ENCODE peak calls at places on chromosomes 13 and 19, in five cellular contexts. P is K562, J is thyroid gland, R is heart left ventricle, N is A549. D is an unnamed sample.

GRCh38 chr13:44365899-44366298 is 7.7 kb upstream of the SERP2 start:
- DNase-seq in P (no peak), N (no peak), J (no peak), R (no peak), D (no peak)

GRCh38 chr19:14954071-14954655 is 12.9 kb downstream of the OR7C2 start:
- DNase-seq in J (no peak), N (no peak), R (no peak), P (peak; percentile 54), D (no peak)

GRCh38 chr13:46595918-46596315 is 42.9 kb downstream of the LRCH1 start:
- DNase-seq in J (no peak), N (no peak), P (no peak), R (no peak), D (no peak)

GRCh38 chr19:49282184-49282583 is 42.8 kb downstream of the SLC6A16 start:
- DNase-seq in R (no peak), J (no peak), P (no peak), N (no peak), D (no peak)

GRCh38 chr13:39040206-39040605 is 1.9 kb downstream of the NHLRC3 start:
- DNase-seq in P (no peak), N (no peak), R (no peak), J (no peak), D (no peak)

GRCh38 chr13:114134944-114135610 is 2.7 kb upstream of the RASA3 start:
- DNase-seq in J (peak; percentile 61), P (no peak), R (no peak), N (no peak), D (no peak)

GRCh38 chr13:61880576-61881283 is 465.1 kb upstream of the PCDH20 start:
- DNase-seq in P (peak; percentile 9), R (no peak), N (peak; percentile 34), J (peak; percentile 41), D (no peak)

GRCh38 chr13:29679357-29680050 is 84.0 kb upstream of the SLC7A1 start:
- DNase-seq in P (no peak), R (peak; percentile 58), J (no peak), N (no peak), D (no peak)

GRCh38 chr19:44796701-44797115 is 12.2 kb upstream of the BCAM start:
- DNase-seq in R (peak; percentile 70), N (peak; percentile 63), J (no peak), P (no peak), D (peak; percentile 30)

GRCh38 chr19:18364826-18365528 is 21.0 kb upstream of the GDF15 start:
- DNase-seq in N (peak; percentile 98), P (peak; percentile 95), R (peak; percentile 79), J (peak; percentile 89), D (peak; percentile 72)

GRCh38 chr19:12913011-12913561 is 6.0 kb downstream of the SYCE2 start:
- DNase-seq in J (peak; percentile 89), R (peak; percentile 85), P (peak; percentile 24), N (no peak), D (no peak)

GRCh38 chr13:51811920-51812328 is 8.0 kb upstream of the DHRS12 start:
- DNase-seq in R (no peak), J (peak; percentile 27), P (peak; percentile 21), N (no peak), D (no peak)
- H3K9me3 ChIP-seq in R (no peaks in the 10 kb centered on the region), J (no peaks in the 10 kb centered on the region), P (no peaks in the 10 kb centered on the region), N (no peaks in the 10 kb centered on the region), D (no peaks in the 10 kb centered on the region)

GRCh38 chr19:11067356-11068113 is 21.7 kb upstream of the LDLR start:
- DNase-seq in J (no peak), R (no peak), P (no peak), N (no peak), D (no peak)
- TF ChIP-seq POLR2A in J (no peak), R (no peak), P (no peak), N (no peak), D (no peak)

DNA sequence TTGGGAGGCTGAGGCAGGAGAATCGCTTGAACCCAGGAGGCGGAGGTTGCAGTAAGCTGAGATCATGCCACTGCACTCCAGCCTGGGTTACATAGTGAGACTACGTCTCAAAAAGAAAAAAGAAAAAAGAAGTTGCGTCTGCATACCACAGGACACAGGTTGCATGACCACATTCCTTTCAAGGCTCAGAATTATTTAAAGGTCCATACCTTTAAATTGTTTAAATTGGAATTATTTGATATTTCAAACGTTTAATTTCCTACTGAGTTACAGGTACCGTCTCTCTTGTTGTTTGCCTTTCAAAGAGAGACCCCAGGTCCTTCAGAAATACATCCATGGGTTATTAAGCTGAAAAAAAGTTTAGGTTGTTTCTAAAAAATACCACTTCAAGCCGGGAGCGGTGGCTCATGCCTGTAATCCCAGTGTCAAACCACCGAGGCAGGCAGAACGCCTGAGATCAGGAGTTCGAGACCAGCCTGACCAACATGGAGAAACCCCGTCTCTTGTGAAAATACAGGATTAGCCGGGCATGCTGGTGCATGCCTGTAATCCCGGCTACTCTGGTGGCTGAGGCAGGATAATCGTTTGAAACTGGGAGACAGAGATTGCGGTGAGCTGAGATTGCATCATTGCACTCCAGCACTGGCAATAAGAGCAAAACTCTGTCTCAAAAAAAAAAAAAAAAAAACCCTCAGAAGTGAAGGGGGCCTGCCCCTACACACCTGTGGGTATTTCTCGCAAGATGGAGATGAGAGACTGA is 18.6 kb downstream of the ZNF816 start:
- DNase-seq in J (no peak), R (no peak), N (no peak), P (no peak), D (no peak)
- H3K4me3 ChIP-seq in J (no peak overlapping the region), R (no peak overlapping the region), N (no peak overlapping the region), P (no peak overlapping the region), D (no peak overlapping the region)

DNA sequence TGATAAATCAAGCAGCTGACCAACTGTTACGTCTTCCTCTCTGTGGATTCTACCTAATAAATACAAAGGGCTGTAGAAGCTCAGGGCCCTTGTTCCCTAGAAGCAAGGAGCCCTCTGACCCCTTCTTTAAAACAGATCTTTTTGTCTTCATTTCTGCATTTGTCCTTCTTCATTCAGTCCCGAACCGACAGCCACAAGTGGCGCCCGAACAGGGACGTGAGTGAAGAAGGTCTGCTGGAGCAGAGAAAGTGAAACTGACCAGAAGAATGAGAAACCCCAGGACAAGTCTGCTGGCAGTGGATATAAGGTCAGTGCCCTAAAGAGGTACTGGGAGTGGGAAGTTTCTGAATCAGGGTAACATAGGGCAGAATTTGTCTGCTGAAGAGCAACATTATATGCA is 13.1 kb downstream of the ZNF773 start:
- DNase-seq in P (no peak), R (no peak), J (no peak), N (peak; percentile 60), D (no peak)
- H3K9me3 ChIP-seq in P (no peaks in the 10 kb centered on the region), R (no peaks in the 10 kb centered on the region), J (no peaks in the 10 kb centered on the region), N (peaks cover 87% of the 10 kb centered on the region), D (peaks cover 24% of the 10 kb centered on the region)

DNA sequence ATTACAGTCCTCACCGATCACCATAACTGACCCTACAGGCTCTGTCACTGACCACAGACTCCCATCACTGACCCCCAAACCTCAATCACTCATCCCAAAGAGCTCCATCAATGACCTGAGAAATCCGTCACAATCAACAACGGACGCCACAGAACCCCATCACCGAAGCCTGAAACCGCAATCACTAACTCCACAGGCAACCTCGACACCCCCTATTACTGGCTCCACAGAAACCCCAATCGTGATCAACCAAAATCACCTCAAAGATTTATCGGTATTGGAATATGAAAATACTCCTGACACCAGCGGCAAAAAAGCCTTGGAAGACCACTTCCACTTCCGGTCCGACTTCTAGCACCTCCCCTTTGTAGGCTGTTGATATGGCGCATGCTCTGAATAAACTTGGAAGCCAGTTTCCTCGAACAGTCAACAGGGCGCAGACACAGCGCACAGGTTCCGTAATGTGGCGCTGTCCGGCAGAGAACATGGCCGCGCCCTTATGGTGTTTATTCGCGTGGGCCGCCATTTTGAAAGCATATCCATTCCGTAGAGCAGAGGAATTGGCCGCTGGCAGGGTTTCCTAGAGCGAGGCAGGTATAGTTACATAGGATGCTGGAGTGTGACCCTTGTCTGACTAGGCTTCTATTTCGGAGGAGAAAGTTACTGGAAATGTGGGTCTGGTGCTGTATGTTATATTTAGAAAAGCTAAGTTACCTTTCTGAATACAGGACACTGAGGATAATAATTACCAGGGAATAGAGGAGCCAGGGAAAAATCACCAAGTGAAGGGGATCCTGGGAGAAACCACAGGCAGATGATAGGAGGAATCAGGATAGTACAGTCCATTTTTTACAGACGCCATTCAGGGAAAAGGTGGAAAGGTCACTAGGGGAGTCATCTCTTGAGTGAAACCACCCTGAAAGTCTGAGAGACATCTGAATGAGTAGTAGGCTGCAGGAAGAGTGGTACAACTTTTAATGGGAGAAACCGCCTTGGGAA is at the start of gene ZNF585A:
- DNase-seq in J (peak; percentile 94), P (peak; percentile 94), R (peak; percentile 95), N (peak; percentile 100), D (peak; percentile 89)
- TF ChIP-seq POLR2A in J (no peak), P (peak; percentile 70), R (no peak), N (no peak), D (no peak)

DNA sequence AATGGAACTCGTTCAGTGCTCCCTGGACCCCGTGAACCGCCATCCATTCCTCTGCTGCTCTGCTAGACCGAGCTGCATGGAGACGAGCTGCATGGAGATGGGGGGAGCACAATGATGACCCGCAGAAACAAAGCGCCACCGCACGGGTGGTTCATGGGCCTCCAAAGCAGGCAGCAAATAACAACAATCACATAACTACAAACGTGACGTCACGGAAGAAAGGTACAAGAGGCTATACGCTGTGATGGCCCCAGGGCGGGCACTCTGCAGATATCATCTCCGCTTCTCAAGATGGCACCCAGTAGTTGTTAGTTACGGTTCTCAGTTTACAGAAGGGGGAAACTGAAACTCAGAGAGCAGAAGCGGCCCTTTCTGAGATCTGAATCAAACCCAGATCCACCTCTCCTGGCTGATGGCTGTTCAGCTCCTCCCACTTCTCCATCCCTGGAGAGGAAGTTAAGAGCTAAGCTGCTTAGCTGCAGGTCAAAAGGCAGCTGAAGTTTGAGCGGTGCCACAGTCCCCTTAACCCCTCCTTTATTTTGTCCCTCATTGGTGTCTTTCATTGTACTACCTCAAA is 1.7 kb downstream of the ATP13A1 start:
- DNase-seq in R (no peak), P (peak; percentile 51), N (no peak), J (no peak), D (no peak)
- H3K4me3 ChIP-seq in R (peak overlapping the region; percentile 96), P (peak overlapping the region; percentile 92), N (no peak overlapping the region), J (no peak overlapping the region), D (no peak overlapping the region)

GRCh38 chr19:56900573-56901097 is 60.1 kb upstream of the PEG3 start:
- DNase-seq in N (no peak), R (no peak), P (no peak), J (no peak), D (no peak)
- H3K9me3 ChIP-seq in N (peaks cover 40% of the 10 kb centered on the region), R (no peaks in the 10 kb centered on the region), P (no peaks in the 10 kb centered on the region), J (no peaks in the 10 kb centered on the region), D (no peaks in the 10 kb centered on the region)

DNA sequence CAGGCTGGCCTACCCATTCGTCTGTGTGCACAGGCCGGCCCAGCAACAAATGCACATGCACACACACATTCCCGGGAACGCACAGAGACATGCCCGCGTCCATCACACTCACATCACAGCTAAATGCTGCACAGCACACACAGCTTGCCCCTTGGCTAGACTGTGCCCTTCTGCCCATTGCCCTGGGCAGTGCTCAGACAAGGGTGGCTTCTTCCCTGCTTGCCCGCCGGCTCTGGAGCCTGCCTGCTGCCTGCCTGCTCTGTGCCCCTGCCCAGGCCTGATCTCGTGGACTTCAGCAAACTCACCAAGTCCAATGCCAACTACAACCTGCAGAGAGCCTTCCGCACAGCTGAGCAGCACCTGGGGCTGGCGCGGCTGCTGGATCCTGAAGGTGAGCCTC is 30.4 kb downstream of the SPTBN4 start:
- DNase-seq in P (no peak), R (no peak), J (no peak), N (no peak), D (no peak)
- TF ChIP-seq POLR2A in P (no peak), R (no peak), J (no peak), N (no peak), D (no peak)

DNA sequence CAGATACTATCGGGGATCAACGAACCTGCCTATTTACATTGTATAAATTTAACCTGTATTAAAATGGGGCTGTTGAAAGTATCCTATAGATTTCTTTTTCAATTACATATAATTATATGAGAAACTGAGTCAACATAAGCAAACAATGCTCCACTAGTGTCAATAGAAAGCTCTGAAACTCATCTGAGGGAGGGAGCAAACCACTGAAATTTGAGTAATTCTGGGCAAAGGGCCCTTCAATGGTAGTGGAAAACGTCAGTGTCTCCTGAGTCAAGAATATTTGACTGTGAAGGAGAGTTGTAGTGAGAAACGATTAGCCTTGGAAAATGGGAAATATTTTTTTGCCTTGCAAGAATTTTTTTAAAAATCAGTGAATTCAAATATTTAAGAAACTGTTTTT is 17.6 kb upstream of the VN1R4 start:
- DNase-seq in J (no peak), N (no peak), R (no peak), P (no peak), D (no peak)
- H3K4me3 ChIP-seq in J (no peak overlapping the region), N (no peak overlapping the region), R (no peak overlapping the region), P (no peak overlapping the region), D (no peak overlapping the region)